ENCODE peak calls at places on chromosome 16, in five cellular contexts. Q, H, T, N and U are unnamed samples.

GRCh38 chr16:48014349-48015135 is 141.3 kb downstream of the ABCC12 start:
- DNase-seq in Q (peak; percentile 43), H (peak; percentile 64), T (no peak), N (peak; percentile 57), U (peak; percentile 15)

GRCh38 chr16:12899529-12900168 is 1.7 kb upstream of the SHISA9 start:
- DNase-seq in Q (no peak), H (no peak), T (no peak), N (no peak), U (no peak)

GRCh38 chr16:88554711-88555264 is 15.4 kb upstream of the ZC3H18 start:
- DNase-seq in Q (no peak), H (no peak), T (no peak), N (no peak), U (no peak)

GRCh38 chr16:79632289-79632688 is 31.8 kb upstream of the MAF start:
- DNase-seq in Q (no peak), H (no peak), T (no peak), N (no peak), U (no peak)

GRCh38 chr16:2498531-2499253 is 15.1 kb upstream of the ATP6V0C start:
- DNase-seq in Q (no peak), H (no peak), T (no peak), N (no peak), U (no peak)

GRCh38 chr16:49471038-49471727 is 97.6 kb downstream of the C16orf78 start:
- DNase-seq in Q (no peak), H (no peak), T (no peak), N (no peak), U (no peak)

GRCh38 chr16:11233727-11234376 is 22.2 kb downstream of the SOCS1 start:
- DNase-seq in Q (peak; percentile 41), H (no peak), T (peak; percentile 41), N (no peak), U (no peak)

GRCh38 chr16:19745286-19746018 is 27.4 kb downstream of the IQCK start:
- DNase-seq in Q (peak; percentile 23), H (no peak), T (no peak), N (peak; percentile 71), U (no peak)

GRCh38 chr16:47713225-47713595 is 252.1 kb downstream of the PHKB start:
- DNase-seq in Q (peak; percentile 76), H (no peak), T (no peak), N (peak; percentile 95), U (no peak)

GRCh38 chr16:22635345-22635744 is 124.7 kb downstream of the NPIPB5 start:
- DNase-seq in Q (no peak), H (peak; percentile 58), T (no peak), N (no peak), U (no peak)

GRCh38 chr16:67177743-67178699 is 5.7 kb downstream of the MATCAP1 start:
- DNase-seq in Q (peak; percentile 46), H (peak; percentile 95), T (no peak), N (peak; percentile 40), U (peak; percentile 68)

GRCh38 chr16:20744922-20745440 is 3.4 kb upstream of the THUMPD1 start:
- DNase-seq in Q (no peak), H (no peak), T (no peak), N (no peak), U (no peak)

GRCh38 chr16:73365010-73365409 is 317.1 kb upstream of the ZFHX3 start:
- DNase-seq in Q (peak; percentile 27), H (no peak), T (no peak), N (peak; percentile 12), U (peak; percentile 17)

GRCh38 chr16:53642094-53642493 is 61.6 kb downstream of the RPGRIP1L start:
- DNase-seq in Q (no peak), H (no peak), T (no peak), N (no peak), U (no peak)

GRCh38 chr16:77825196-77825595 is 36.8 kb downstream of the VAT1L start:
- DNase-seq in Q (no peak), H (no peak), T (no peak), N (no peak), U (no peak)

GRCh38 chr16:66553223-66553622 is 847 bp downstream of the CKLF start:
- DNase-seq in Q (peak; percentile 19), H (no peak), T (no peak), N (no peak), U (no peak)

GRCh38 chr16:85844786-85845185 is 45.3 kb downstream of the COX4I1 start:
- DNase-seq in Q (no peak), H (no peak), T (no peak), N (peak; percentile 42), U (no peak)

GRCh38 chr16:4625617-4626159 is 1.1 kb downstream of the MGRN1 start:
- DNase-seq in Q (no peak), H (no peak), T (no peak), N (no peak), U (peak; percentile 30)

GRCh38 chr16:2147981-2148671 is at the start of gene RAB26:
- DNase-seq in Q (peak; percentile 59), H (peak; percentile 80), T (no peak), N (peak; percentile 33), U (peak; percentile 78)

GRCh38 chr16:79677799-79678525 is 77.4 kb upstream of the MAF start:
- DNase-seq in Q (no peak), H (no peak), T (no peak), N (no peak), U (no peak)

GRCh38 chr16:88700636-88701482 is 5.3 kb downstream of the RNF166 start:
- DNase-seq in Q (peak; percentile 80), H (no peak), T (peak; percentile 94), N (peak; percentile 90), U (peak; percentile 79)

GRCh38 chr16:29182501-29182900 is 197.6 kb downstream of the LAT start:
- DNase-seq in Q (no peak), H (no peak), T (no peak), N (no peak), U (no peak)

GRCh38 chr16:2701713-2702437 is 18.1 kb downstream of the PRSS27 start:
- DNase-seq in Q (no peak), H (no peak), T (no peak), N (no peak), U (no peak)

GRCh38 chr16:81623365-81624102 is 155.6 kb upstream of the PLCG2 start:
- DNase-seq in Q (peak; percentile 53), H (peak; percentile 52), T (peak; percentile 52), N (peak; percentile 43), U (peak; percentile 60)